ENCODE peak calls at places on chromosomes 4 and X, in nine cellular contexts. K is endothelial cell of umbilical vein, S is suprapubic skin, V is breast epithelium, L is transverse colon, J is spleen, Y is GM12878, O is SK-N-SH, W is upper lobe of left lung. N is an unnamed sample.
A peak's percentile ranks its signal among the peaks of the same experiment; 100 is the strongest.

GRCh38 chr4:84920591-84920990 is 45.9 kb downstream of the WDFY3 start:
- DNase-seq in K (peak; percentile 65), S (no peak), V (no peak), L (no peak), J (no peak), Y (no peak), O (no peak), W (no peak), N (no peak)

GRCh38 chr4:109571494-109571893 is 11.4 kb downstream of the MCUB start:
- DNase-seq in K (no peak), S (no peak), V (no peak), L (no peak), J (no peak), Y (no peak), O (no peak), W (no peak), N (no peak)

GRCh38 chrX:15564981-15565579 is 35.7 kb downstream of the ACE2 start:
- DNase-seq in K (peak; percentile 87), S (peak; percentile 62), V (peak; percentile 66), L (peak; percentile 69), J (no peak), Y (peak; percentile 9), O (peak; percentile 27), W (no peak), N (peak; percentile 76)

GRCh38 chrX:21168401-21169160 is 205.6 kb upstream of the CNKSR2 start:
- DNase-seq in K (no peak), S (no peak), V (no peak), L (no peak), J (no peak), Y (no peak), O (no peak), W (no peak), N (no peak)

GRCh38 chr4:39446842-39447573 is 11.7 kb downstream of the RPL9 start:
- DNase-seq in K (peak; percentile 69), S (peak; percentile 75), V (peak; percentile 29), L (peak; percentile 81), J (peak; percentile 92), Y (peak; percentile 48), O (no peak), W (peak; percentile 92), N (peak; percentile 78)

GRCh38 chr4:19266566-19266965 is 985.1 kb upstream of the SLIT2 start:
- DNase-seq in K (no peak), S (no peak), V (no peak), L (no peak), J (no peak), Y (no peak), O (no peak), W (no peak), N (no peak)

GRCh38 chr4:169604903-169605331 is 7.5 kb downstream of the NEK1 start:
- DNase-seq in K (no peak), S (no peak), V (no peak), L (no peak), J (no peak), Y (no peak), O (peak; percentile 36), W (no peak), N (no peak)

GRCh38 chr4:18111100-18111499 is 89.5 kb upstream of the LCORL start:
- DNase-seq in K (peak; percentile 17), S (no peak), V (no peak), L (no peak), J (no peak), Y (no peak), O (no peak), W (no peak), N (no peak)

GRCh38 chr4:4227510-4228355 is 1.0 kb upstream of the OTOP1 start:
- DNase-seq in K (no peak), S (no peak), V (no peak), L (no peak), J (no peak), Y (no peak), O (peak; percentile 61), W (peak; percentile 78), N (no peak)

GRCh38 chr4:121069419-121069818 is 2.9 kb downstream of the NDNF start:
- DNase-seq in K (no peak), S (no peak), V (no peak), L (no peak), J (no peak), Y (no peak), O (no peak), W (no peak), N (no peak)

GRCh38 chrX:74449322-74449936 is 28.1 kb downstream of the SLC16A2 start:
- DNase-seq in K (no peak), S (no peak), V (peak; percentile 24), L (no peak), J (no peak), Y (no peak), O (no peak), W (no peak), N (peak; percentile 38)

GRCh38 chr4:117400039-117400835 is 314.9 kb upstream of the TRAM1L1 start:
- DNase-seq in K (peak; percentile 82), S (no peak), V (no peak), L (no peak), J (no peak), Y (no peak), O (no peak), W (no peak), N (no peak)

GRCh38 chrX:43745938-43746721 is 90.0 kb downstream of the MAOA start:
- DNase-seq in K (no peak), S (no peak), V (no peak), L (no peak), J (no peak), Y (no peak), O (no peak), W (no peak), N (no peak)

GRCh38 chr4:4216668-4217067 is 10.1 kb downstream of the OTOP1 start:
- DNase-seq in K (no peak), S (no peak), V (no peak), L (no peak), J (no peak), Y (no peak), O (no peak), W (no peak), N (no peak)

GRCh38 chrX:77160301-77160700 is 286.9 kb upstream of the FGF16 start:
- DNase-seq in K (no peak), S (no peak), V (no peak), L (no peak), J (peak; percentile 66), Y (no peak), O (no peak), W (peak; percentile 38), N (no peak)

GRCh38 chr4:153603258-153603657 is 80.8 kb upstream of the TLR2 start:
- DNase-seq in K (no peak), S (no peak), V (no peak), L (no peak), J (no peak), Y (no peak), O (no peak), W (no peak), N (no peak)

GRCh38 chr4:67103001-67103737 is 442.1 kb downstream of the CENPC start:
- DNase-seq in K (no peak), S (no peak), V (no peak), L (no peak), J (no peak), Y (no peak), O (no peak), W (no peak), N (no peak)

GRCh38 chr4:164734476-164734875 is 19.5 kb upstream of the SMIM31 start:
- DNase-seq in K (no peak), S (no peak), V (no peak), L (no peak), J (no peak), Y (no peak), O (no peak), W (no peak), N (no peak)

GRCh38 chr4:85724801-85725548 is 250.0 kb downstream of the ARHGAP24 start:
- DNase-seq in K (no peak), S (no peak), V (no peak), L (no peak), J (no peak), Y (no peak), O (no peak), W (no peak), N (no peak)

GRCh38 chr4:52290468-52290867 is 239.4 kb downstream of the SPATA18 start:
- DNase-seq in K (no peak), S (no peak), V (no peak), L (no peak), J (no peak), Y (no peak), O (no peak), W (no peak), N (no peak)

GRCh38 chr4:186226521-186227189 is 652 bp upstream of the KLKB1 start:
- DNase-seq in K (no peak), S (no peak), V (no peak), L (no peak), J (no peak), Y (no peak), O (no peak), W (no peak), N (no peak)

GRCh38 chr4:61202100-61202637 is 2.0 kb downstream of the ADGRL3 start:
- DNase-seq in K (no peak), S (peak; percentile 49), V (no peak), L (no peak), J (peak; percentile 69), Y (no peak), O (peak; percentile 60), W (peak; percentile 79), N (no peak)

GRCh38 chrX:119010491-119010890 is 36.1 kb downstream of the LONRF3 start:
- DNase-seq in K (no peak), S (no peak), V (no peak), L (no peak), J (no peak), Y (no peak), O (no peak), W (no peak), N (no peak)
- H3K4me1 ChIP-seq in K (peaks cover 10% of the 10 kb centered on the region), S (no peaks in the 10 kb centered on the region), V (no peaks in the 10 kb centered on the region), L (no peaks in the 10 kb centered on the region), J (peaks cover 7% of the 10 kb centered on the region), Y (peaks cover 7% of the 10 kb centered on the region), O (no peaks in the 10 kb centered on the region), W (no peaks in the 10 kb centered on the region), N (no peaks in the 10 kb centered on the region)

GRCh38 chr4:123892997-123893745 is 496.6 kb downstream of the SPRY1 start:
- DNase-seq in K (peak; percentile 87), S (no peak), V (no peak), L (no peak), J (no peak), Y (no peak), O (peak; percentile 64), W (no peak), N (no peak)
- TF ChIP-seq POLR2AphosphoS5 in K (no peak), S (no peak), V (no peak), L (peak; percentile 51), J (no peak), Y (no peak), O (peak; percentile 93), W (no peak), N (peak; percentile 22)

GRCh38 chr4:157128395-157128794 is 52.4 kb downstream of the GLRB start:
- DNase-seq in K (peak; percentile 74), S (no peak), V (no peak), L (no peak), J (no peak), Y (no peak), O (peak; percentile 1), W (no peak), N (no peak)
- TF ChIP-seq CTCF in K (peak; percentile 33), S (peak; percentile 8), V (no peak), L (no peak), J (no peak), Y (peak; percentile 1), O (peak; percentile 69), W (no peak), N (no peak)

DNA sequence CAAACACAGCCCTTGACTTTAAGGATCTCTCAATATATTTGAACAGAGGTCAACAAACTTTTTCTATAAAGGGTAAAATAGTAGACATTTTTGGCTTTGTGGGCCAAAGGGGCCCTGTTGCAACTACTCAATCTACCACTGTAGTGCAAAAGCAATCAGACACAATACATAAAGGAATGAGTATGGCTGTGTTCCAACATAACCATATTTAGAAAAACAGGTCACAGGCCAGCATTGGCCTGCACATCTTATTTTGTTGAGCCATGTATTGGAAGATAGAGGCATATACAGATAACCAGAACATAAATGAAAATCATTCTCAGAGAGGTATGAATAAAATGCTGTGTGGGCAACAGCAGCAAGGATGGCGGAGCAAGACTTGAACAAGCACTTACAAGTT is 49.8 kb downstream of the MID1 start:
- DNase-seq in K (peak; percentile 27), S (no peak), V (no peak), L (no peak), J (no peak), Y (no peak), O (no peak), W (no peak), N (no peak)
- H3K4me1 ChIP-seq in K (peaks cover 18% of the 10 kb centered on the region), S (peaks cover 2% of the 10 kb centered on the region), V (no peaks in the 10 kb centered on the region), L (no peaks in the 10 kb centered on the region), J (no peaks in the 10 kb centered on the region), Y (no peaks in the 10 kb centered on the region), O (no peaks in the 10 kb centered on the region), W (no peaks in the 10 kb centered on the region), N (no peaks in the 10 kb centered on the region)

N was measured in stomach.